ENCODE peak calls at places on chromosomes 3 and 15, in five cellular contexts. One of them, this sample, is unnamed.

GRCh38 chr3:177835917-177836316 is 638.6 kb upstream of the TBL1XR1 start:
- DNase-seq in endothelial cell of umbilical vein: no peak
- DNase-seq in AG10803: peak
- DNase-seq in NB4: no peak
- DNase-seq in A549: no peak
- DNase-seq in this sample: no peak

GRCh38 chr3:126732281-126733060 is 28.4 kb downstream of the CHCHD6 start:
- DNase-seq in endothelial cell of umbilical vein: peak
- DNase-seq in AG10803: no peak
- DNase-seq in NB4: no peak
- DNase-seq in A549: no peak
- DNase-seq in this sample: no peak

GRCh38 chr3:177905895-177906511 is 630.2 kb upstream of the KCNMB2 start:
- DNase-seq in endothelial cell of umbilical vein: peak
- DNase-seq in AG10803: peak
- DNase-seq in NB4: no peak
- DNase-seq in A549: no peak
- DNase-seq in this sample: no peak

GRCh38 chr3:70849911-70850699 is 537.7 kb upstream of the MDFIC2 start:
- DNase-seq in endothelial cell of umbilical vein: peak
- DNase-seq in AG10803: peak
- DNase-seq in NB4: no peak
- DNase-seq in A549: peak
- DNase-seq in this sample: no peak

GRCh38 chr3:127690823-127691452 is 18.2 kb downstream of the ABTB1 start:
- DNase-seq in endothelial cell of umbilical vein: peak
- DNase-seq in AG10803: peak
- DNase-seq in NB4: peak
- DNase-seq in A549: peak
- DNase-seq in this sample: peak

GRCh38 chr15:48470096-48470495 is 138.9 kb downstream of the DUT start:
- DNase-seq in endothelial cell of umbilical vein: no peak
- DNase-seq in AG10803: no peak
- DNase-seq in NB4: no peak
- DNase-seq in A549: no peak
- DNase-seq in this sample: no peak

GRCh38 chr15:96276438-96277210 is 53.9 kb upstream of the NR2F2 start:
- DNase-seq in endothelial cell of umbilical vein: peak
- DNase-seq in AG10803: peak
- DNase-seq in NB4: no peak
- DNase-seq in A549: no peak
- DNase-seq in this sample: no peak

GRCh38 chr3:42796332-42796885 is 7.9 kb downstream of the HIGD1A start:
- DNase-seq in endothelial cell of umbilical vein: no peak
- DNase-seq in AG10803: no peak
- DNase-seq in NB4: no peak
- DNase-seq in A549: no peak
- DNase-seq in this sample: no peak

GRCh38 chr3:14892226-14892625 is 55.2 kb upstream of the NR2C2 start:
- DNase-seq in endothelial cell of umbilical vein: no peak
- DNase-seq in AG10803: no peak
- DNase-seq in NB4: no peak
- DNase-seq in A549: no peak
- DNase-seq in this sample: no peak

GRCh38 chr15:76393614-76394013 is 57.0 kb downstream of the ISL2 start:
- DNase-seq in endothelial cell of umbilical vein: peak
- DNase-seq in AG10803: no peak
- DNase-seq in NB4: no peak
- DNase-seq in A549: no peak
- DNase-seq in this sample: no peak

GRCh38 chr3:120452816-120453215 is 2.0 kb upstream of the FSTL1 start:
- DNase-seq in endothelial cell of umbilical vein: no peak
- DNase-seq in AG10803: no peak
- DNase-seq in NB4: no peak
- DNase-seq in A549: no peak
- DNase-seq in this sample: no peak

GRCh38 chr3:154164387-154164786 is 43.2 kb downstream of the ARHGEF26 start:
- DNase-seq in endothelial cell of umbilical vein: no peak
- DNase-seq in AG10803: no peak
- DNase-seq in NB4: no peak
- DNase-seq in A549: no peak
- DNase-seq in this sample: no peak

GRCh38 chr15:67135494-67135893 is 70.1 kb downstream of the SMAD3 start:
- DNase-seq in endothelial cell of umbilical vein: peak
- DNase-seq in AG10803: peak
- DNase-seq in NB4: no peak
- DNase-seq in A549: no peak
- DNase-seq in this sample: no peak

GRCh38 chr15:61256231-61256630 is 27.1 kb upstream of the RORA start:
- DNase-seq in endothelial cell of umbilical vein: no peak
- DNase-seq in AG10803: peak
- DNase-seq in NB4: no peak
- DNase-seq in A549: no peak
- DNase-seq in this sample: no peak

GRCh38 chr3:107987036-107987557 is 103.7 kb downstream of the CD47 start:
- DNase-seq in endothelial cell of umbilical vein: peak
- DNase-seq in AG10803: peak
- DNase-seq in NB4: peak
- DNase-seq in A549: no peak
- DNase-seq in this sample: peak

GRCh38 chr3:112653881-112654300 is 12.9 kb upstream of the CCDC80 start:
- DNase-seq in endothelial cell of umbilical vein: no peak
- DNase-seq in AG10803: peak
- DNase-seq in NB4: no peak
- DNase-seq in A549: peak
- DNase-seq in this sample: peak

GRCh38 chr15:41241251-41241964 is 10.3 kb downstream of the CHP1 start:
- DNase-seq in endothelial cell of umbilical vein: peak
- DNase-seq in AG10803: no peak
- DNase-seq in NB4: no peak
- DNase-seq in A549: no peak
- DNase-seq in this sample: no peak

GRCh38 chr15:101128191-101128590 is 123.7 kb downstream of the CHSY1 start:
- DNase-seq in endothelial cell of umbilical vein: peak
- DNase-seq in AG10803: peak
- DNase-seq in NB4: no peak
- DNase-seq in A549: no peak
- DNase-seq in this sample: no peak

GRCh38 chr3:126156468-126156867 is 23.9 kb downstream of the ALDH1L1 start:
- DNase-seq in endothelial cell of umbilical vein: no peak
- DNase-seq in AG10803: no peak
- DNase-seq in NB4: no peak
- DNase-seq in A549: peak
- DNase-seq in this sample: peak

GRCh38 chr3:197041875-197042488 is 12.4 kb upstream of the MELTF start:
- DNase-seq in endothelial cell of umbilical vein: no peak
- DNase-seq in AG10803: no peak
- DNase-seq in NB4: no peak
- DNase-seq in A549: no peak
- DNase-seq in this sample: no peak

GRCh38 chr3:100496711-100497261 is 4.4 kb downstream of the TMEM45A start:
- DNase-seq in endothelial cell of umbilical vein: no peak
- DNase-seq in AG10803: peak
- DNase-seq in NB4: no peak
- DNase-seq in A549: no peak
- DNase-seq in this sample: no peak

GRCh38 chr15:43104426-43104825 is 1.4 kb downstream of the UBR1 start:
- DNase-seq in endothelial cell of umbilical vein: no peak
- DNase-seq in AG10803: no peak
- DNase-seq in NB4: no peak
- DNase-seq in A549: no peak
- DNase-seq in this sample: no peak

GRCh38 chr3:186084264-186084663 is 24.6 kb downstream of the ETV5 start:
- DNase-seq in endothelial cell of umbilical vein: no peak
- DNase-seq in AG10803: no peak
- DNase-seq in NB4: no peak
- DNase-seq in A549: no peak
- DNase-seq in this sample: no peak

GRCh38 chr3:14144423-14145075 is 19.7 kb downstream of the TMEM43 start:
- DNase-seq in endothelial cell of umbilical vein: peak
- DNase-seq in AG10803: peak
- DNase-seq in NB4: peak
- DNase-seq in A549: peak
- DNase-seq in this sample: peak

GRCh38 chr3:72595376-72595775 is 252.9 kb downstream of the SHQ1 start:
- DNase-seq in endothelial cell of umbilical vein: no peak
- DNase-seq in AG10803: no peak
- DNase-seq in NB4: no peak
- DNase-seq in A549: no peak
- DNase-seq in this sample: no peak

GRCh38 chr15:65336369-65336766 is 31.9 kb downstream of the RNU5B-1 start:
- DNase-seq in endothelial cell of umbilical vein: no peak
- DNase-seq in AG10803: no peak
- DNase-seq in NB4: no peak
- DNase-seq in A549: no peak
- DNase-seq in this sample: no peak

GRCh38 chr3:58556761-58557181 is 19.8 kb upstream of the ACOX2 start:
- DNase-seq in endothelial cell of umbilical vein: no peak
- DNase-seq in AG10803: peak
- DNase-seq in NB4: no peak
- DNase-seq in A549: no peak
- DNase-seq in this sample: no peak

GRCh38 chr3:88031543-88032148 is 27.2 kb downstream of the CGGBP1 start:
- DNase-seq in endothelial cell of umbilical vein: peak
- DNase-seq in AG10803: peak
- DNase-seq in NB4: peak
- DNase-seq in A549: peak
- DNase-seq in this sample: no peak

GRCh38 chr3:88032245-88032644 is 26.6 kb downstream of the CGGBP1 start:
- DNase-seq in endothelial cell of umbilical vein: no peak
- DNase-seq in AG10803: peak
- DNase-seq in NB4: no peak
- DNase-seq in A549: no peak
- DNase-seq in this sample: no peak

GRCh38 chr3:88034463-88034862 is 24.3 kb downstream of the CGGBP1 start:
- DNase-seq in endothelial cell of umbilical vein: no peak
- DNase-seq in AG10803: no peak
- DNase-seq in NB4: no peak
- DNase-seq in A549: no peak
- DNase-seq in this sample: no peak

GRCh38 chr3:88033806-88034205 is 25.0 kb downstream of the CGGBP1 start:
- DNase-seq in endothelial cell of umbilical vein: no peak
- DNase-seq in AG10803: no peak
- DNase-seq in NB4: no peak
- DNase-seq in A549: no peak
- DNase-seq in this sample: no peak

DNA sequence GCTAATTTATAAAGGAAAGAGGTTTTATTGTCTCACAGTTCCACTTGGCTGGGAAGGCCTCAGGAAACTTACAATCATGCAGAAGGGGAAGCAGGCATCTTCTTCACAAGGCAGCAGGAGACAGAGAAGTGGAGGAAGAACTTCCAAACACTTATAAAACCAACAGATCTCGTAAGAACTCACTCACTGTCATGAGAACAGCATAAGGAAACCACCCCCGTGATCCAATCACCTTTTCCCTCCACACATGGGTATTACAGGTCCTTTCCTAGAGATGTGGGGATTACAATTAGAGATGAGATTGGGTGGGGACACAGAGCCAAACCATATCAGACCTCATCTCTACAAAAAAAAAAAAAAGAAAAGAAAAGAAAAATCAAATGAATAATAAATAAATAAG is 25.7 kb downstream of the CGGBP1 start:
- DNase-seq in endothelial cell of umbilical vein: no peak
- DNase-seq in AG10803: no peak
- DNase-seq in NB4: peak
- DNase-seq in A549: no peak
- DNase-seq in this sample: no peak
- TF ChIP-seq CTCF in endothelial cell of umbilical vein: no peak
- TF ChIP-seq CTCF in AG10803: no peak
- TF ChIP-seq CTCF in NB4: no peak
- TF ChIP-seq CTCF in A549: no peak
- TF ChIP-seq CTCF in this sample: no peak

GRCh38 chr3:12932347-12932746 is 91.0 kb upstream of the RPL32 start:
- DNase-seq in endothelial cell of umbilical vein: no peak
- DNase-seq in AG10803: no peak
- DNase-seq in NB4: no peak
- DNase-seq in A549: no peak
- DNase-seq in this sample: no peak

GRCh38 chr3:12929801-12930200 is 88.4 kb upstream of the RPL32 start:
- DNase-seq in endothelial cell of umbilical vein: no peak
- DNase-seq in AG10803: no peak
- DNase-seq in NB4: no peak
- DNase-seq in A549: no peak
- DNase-seq in this sample: no peak

GRCh38 chr3:12933901-12934300 is 92.5 kb upstream of the RPL32 start:
- DNase-seq in endothelial cell of umbilical vein: no peak
- DNase-seq in AG10803: no peak
- DNase-seq in NB4: no peak
- DNase-seq in A549: no peak
- DNase-seq in this sample: no peak

GRCh38 chr3:12932754-12933153 is 91.4 kb upstream of the RPL32 start:
- DNase-seq in endothelial cell of umbilical vein: no peak
- DNase-seq in AG10803: no peak
- DNase-seq in NB4: no peak
- DNase-seq in A549: no peak
- DNase-seq in this sample: no peak

DNA sequence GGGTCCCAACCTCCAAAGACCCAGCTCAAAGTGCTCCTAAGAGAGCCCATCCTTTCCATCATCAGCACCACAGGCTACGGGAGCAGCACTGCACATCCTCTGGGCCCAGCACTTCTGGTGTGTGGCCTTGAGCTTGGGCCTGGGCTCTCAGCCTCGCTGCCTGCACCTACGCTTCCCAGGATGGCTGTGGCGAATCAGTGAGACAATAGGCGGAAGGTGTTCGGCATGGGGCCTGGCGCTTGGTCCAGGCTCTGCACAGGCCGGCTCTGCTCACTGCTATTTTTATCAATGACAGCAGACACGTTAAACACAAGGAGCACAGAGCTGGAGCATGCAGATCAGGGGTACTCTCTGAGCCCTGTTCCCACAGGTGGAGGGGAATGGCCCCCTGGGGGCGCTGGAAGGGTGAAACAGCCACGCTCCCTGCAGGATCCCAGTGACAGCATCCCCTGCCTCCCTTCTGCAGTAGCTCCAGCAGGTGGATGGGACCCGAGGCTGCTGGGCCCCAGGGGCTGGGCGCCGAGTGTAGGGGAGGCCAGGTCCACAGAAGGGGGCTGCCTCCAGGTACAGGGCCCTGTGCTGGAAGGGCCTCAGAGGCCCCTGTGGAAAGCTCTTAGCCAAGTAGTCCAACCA is 90.0 kb upstream of the RPL32 start:
- DNase-seq in endothelial cell of umbilical vein: no peak
- DNase-seq in AG10803: no peak
- DNase-seq in NB4: no peak
- DNase-seq in A549: no peak
- DNase-seq in this sample: no peak
- TF ChIP-seq CTCF in endothelial cell of umbilical vein: no peak
- TF ChIP-seq CTCF in AG10803: no peak
- TF ChIP-seq CTCF in NB4: no peak
- TF ChIP-seq CTCF in A549: no peak
- TF ChIP-seq CTCF in this sample: no peak

GRCh38 chr3:138328341-138328740 is 1.3 kb downstream of the NME9 start:
- DNase-seq in endothelial cell of umbilical vein: no peak
- DNase-seq in AG10803: peak
- DNase-seq in NB4: peak
- DNase-seq in A549: no peak
- DNase-seq in this sample: no peak
- TF ChIP-seq CTCF in endothelial cell of umbilical vein: no peak
- TF ChIP-seq CTCF in AG10803: peak
- TF ChIP-seq CTCF in NB4: peak
- TF ChIP-seq CTCF in A549: peak
- TF ChIP-seq CTCF in this sample: no peak

GRCh38 chr3:55174723-55175122 is 246.9 kb upstream of the LRTM1 start:
- DNase-seq in endothelial cell of umbilical vein: no peak
- DNase-seq in AG10803: no peak
- DNase-seq in NB4: no peak
- DNase-seq in A549: no peak
- DNase-seq in this sample: no peak
- TF ChIP-seq CTCF in endothelial cell of umbilical vein: no peak
- TF ChIP-seq CTCF in AG10803: no peak
- TF ChIP-seq CTCF in NB4: no peak
- TF ChIP-seq CTCF in A549: no peak
- TF ChIP-seq CTCF in this sample: no peak